ENCODE peak calls at places on chromosomes 7 and 10, in eight cellular contexts. C is BJ, K is DND-41, R is heart left ventricle, T is ovary, P is endothelial cell of umbilical vein, X is uterus, A is upper lobe of right lung. G is an unnamed sample. For H3K27me3, the result is how much of the 10 kb centered on the place peaks cover.

GRCh38 chr7:18503068-18503859 is 7.7 kb downstream of the HDAC9 start:
- DNase-seq in C (no peak), K (no peak), R (no peak), T (no peak), P (peak), X (no peak), A (no peak), G (no peak)

GRCh38 chr7:43700059-43700501 is 29.2 kb downstream of the COA1 start:
- DNase-seq in C (no peak), K (no peak), R (no peak), T (no peak), P (peak), X (no peak), A (no peak), G (no peak)

GRCh38 chr7:98203261-98203963 is 7.8 kb upstream of the BHLHA15 start:
- DNase-seq in C (no peak), K (no peak), R (no peak), T (no peak), P (no peak), X (no peak), A (peak), G (no peak)

GRCh38 chr10:50625663-50626062 is 1.9 kb upstream of the SGMS1 start:
- DNase-seq in C (no peak), K (no peak), R (no peak), T (no peak), P (no peak), X (no peak), A (no peak), G (no peak)

GRCh38 chr7:73789051-73789450 is 19.0 kb upstream of the CLDN3 start:
- DNase-seq in C (no peak), K (no peak), R (no peak), T (no peak), P (no peak), X (no peak), A (no peak), G (no peak)

GRCh38 chr10:4199196-4199595 is 414.2 kb upstream of the KLF6 start:
- DNase-seq in C (no peak), K (no peak), R (no peak), T (no peak), P (no peak), X (no peak), A (no peak), G (no peak)

GRCh38 chr10:127740596-127740995 is 3.6 kb downstream of the FOXI2 start:
- DNase-seq in C (no peak), K (no peak), R (no peak), T (no peak), P (no peak), X (no peak), A (no peak), G (no peak)

GRCh38 chr7:30238721-30239441 is 45.5 kb upstream of the ZNRF2 start:
- DNase-seq in C (no peak), K (no peak), R (peak), T (no peak), P (peak), X (no peak), A (peak), G (peak)

GRCh38 chr7:19011212-19011611 is 106.2 kb downstream of the TWIST1 start:
- DNase-seq in C (no peak), K (no peak), R (no peak), T (no peak), P (no peak), X (no peak), A (no peak), G (no peak)

GRCh38 chr10:118948784-118949183 is 80.7 kb upstream of the NANOS1 start:
- DNase-seq in C (no peak), K (no peak), R (peak), T (no peak), P (no peak), X (no peak), A (no peak), G (no peak)

GRCh38 chr10:15725603-15726002 is 5.9 kb upstream of the ITGA8 start:
- DNase-seq in C (no peak), K (no peak), R (no peak), T (no peak), P (peak), X (peak), A (no peak), G (peak)

GRCh38 chr10:117936136-117936535 is 110.6 kb downstream of the RAB11FIP2 start:
- DNase-seq in C (peak), K (no peak), R (peak), T (no peak), P (no peak), X (peak), A (peak), G (no peak)

GRCh38 chr7:2299131-2299829 is 15.0 kb downstream of the SNX8 start:
- DNase-seq in C (peak), K (no peak), R (no peak), T (no peak), P (peak), X (peak), A (peak), G (no peak)

GRCh38 chr10:23316406-23316805 is 28.2 kb downstream of the C10orf67 start:
- DNase-seq in C (no peak), K (no peak), R (no peak), T (no peak), P (no peak), X (no peak), A (no peak), G (no peak)

GRCh38 chr10:123636598-123637325 is 29.4 kb upstream of the GPR26 start:
- DNase-seq in C (no peak), K (no peak), R (no peak), T (no peak), P (no peak), X (no peak), A (no peak), G (no peak)

GRCh38 chr7:45874408-45875131 is 1.7 kb upstream of the CCDC201 start:
- DNase-seq in C (peak), K (no peak), R (no peak), T (no peak), P (peak), X (no peak), A (no peak), G (no peak)

GRCh38 chr7:38907066-38907465 is 1.9 kb downstream of the VPS41 start:
- DNase-seq in C (no peak), K (no peak), R (no peak), T (no peak), P (no peak), X (no peak), A (no peak), G (no peak)

GRCh38 chr10:113754768-113755167 is 3.3 kb downstream of the PLEKHS1 start:
- DNase-seq in C (no peak), K (no peak), R (no peak), T (no peak), P (no peak), X (no peak), A (no peak), G (no peak)

GRCh38 chr10:22635650-22636049 is 78.7 kb downstream of the PIP4K2A start:
- DNase-seq in C (no peak), K (no peak), R (no peak), T (no peak), P (no peak), X (no peak), A (no peak), G (no peak)

GRCh38 chr7:76260171-76260703 is 42.2 kb upstream of the HSPB1 start:
- DNase-seq in C (no peak), K (peak), R (no peak), T (peak), P (no peak), X (no peak), A (no peak), G (no peak)

GRCh38 chr7:76261935-76262334 is 40.5 kb upstream of the HSPB1 start:
- DNase-seq in C (no peak), K (no peak), R (no peak), T (no peak), P (no peak), X (no peak), A (no peak), G (no peak)

GRCh38 chr7:76257973-76258372 is 44.5 kb upstream of the HSPB1 start:
- DNase-seq in C (no peak), K (no peak), R (no peak), T (no peak), P (no peak), X (no peak), A (no peak), G (no peak)

GRCh38 chr7:76261329-76261728 is 41.1 kb upstream of the HSPB1 start:
- DNase-seq in C (no peak), K (no peak), R (no peak), T (no peak), P (no peak), X (no peak), A (no peak), G (no peak)

DNA sequence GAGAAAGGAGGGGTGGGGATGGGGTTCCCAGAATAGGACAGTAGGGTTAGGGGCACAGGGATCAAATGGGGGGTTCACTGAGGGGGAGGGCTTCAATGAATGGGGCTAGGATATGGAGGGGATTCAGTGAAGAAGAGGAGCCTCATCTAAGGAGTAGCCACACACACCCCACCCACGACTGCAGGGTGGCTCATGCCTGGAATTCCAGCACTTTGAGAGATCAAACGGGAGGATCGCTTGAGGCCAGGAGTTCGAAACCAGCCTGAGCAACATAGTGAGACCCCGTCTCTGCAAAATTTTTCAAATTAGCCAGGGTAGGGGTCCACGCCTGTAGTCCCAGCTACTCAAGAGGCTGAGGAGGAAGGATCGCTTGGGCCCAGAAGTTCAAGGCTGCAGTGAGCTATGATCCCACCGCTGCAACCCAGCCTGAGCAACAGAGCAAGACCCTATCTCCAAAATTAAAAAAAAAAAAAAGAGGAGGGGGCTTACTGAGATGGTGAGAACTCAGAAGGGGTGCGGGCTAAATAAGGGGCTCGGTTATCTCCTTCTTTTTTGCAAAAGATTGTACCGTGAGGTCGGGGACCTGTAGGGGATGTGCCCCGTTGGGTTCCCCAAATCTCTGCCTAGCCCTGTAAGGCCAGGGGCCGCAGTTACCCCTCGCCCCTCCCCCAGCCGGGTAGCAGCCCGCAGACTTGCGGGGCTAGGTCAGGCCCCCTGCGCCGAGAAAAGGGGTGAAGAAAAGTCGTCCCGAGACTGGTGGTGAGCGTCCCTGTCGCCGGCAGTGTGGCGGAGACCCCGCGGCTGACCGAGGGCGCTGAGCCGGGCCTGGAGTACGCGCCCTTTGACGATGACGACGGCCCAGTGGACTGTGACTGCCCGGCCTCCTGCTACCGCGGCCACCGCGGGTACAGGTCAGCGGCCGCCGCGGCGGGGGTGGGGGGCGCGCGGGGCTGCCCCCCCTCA is 43.1 kb upstream of the HSPB1 start:
- DNase-seq in C (no peak), K (no peak), R (no peak), T (no peak), P (no peak), X (no peak), A (no peak), G (no peak)
- H3K4me3 ChIP-seq in C (no peak), K (no peak), R (peak), T (no peak), P (no peak), X (peak), A (peak), G (peak)

GRCh38 chr10:101772017-101772894 is 3.7 kb downstream of the FGF8 start:
- DNase-seq in C (no peak), K (no peak), R (no peak), T (no peak), P (no peak), X (no peak), A (no peak), G (no peak)
- H3K27me3 ChIP-seq in C (half or more), K (under half), R (half or more), T (under half), P (half or more), X (under half), A (half or more), G (half or more)

GRCh38 chr10:27153325-27153724 is 859 bp downstream of the YME1L1 start:
- DNase-seq in C (no peak), K (no peak), R (no peak), T (no peak), P (no peak), X (no peak), A (no peak), G (no peak)

GRCh38 chr10:27157150-27157549 is 2.0 kb downstream of the MASTL start:
- DNase-seq in C (no peak), K (no peak), R (no peak), T (no peak), P (peak), X (no peak), A (no peak), G (no peak)

GRCh38 chr10:27152687-27153086 is 1.5 kb downstream of the YME1L1 start:
- DNase-seq in C (no peak), K (no peak), R (no peak), T (no peak), P (no peak), X (no peak), A (no peak), G (no peak)

GRCh38 chr10:27153855-27154198 is 357 bp downstream of the YME1L1 start:
- DNase-seq in C (no peak), K (no peak), R (no peak), T (no peak), P (no peak), X (no peak), A (no peak), G (no peak)

DNA sequence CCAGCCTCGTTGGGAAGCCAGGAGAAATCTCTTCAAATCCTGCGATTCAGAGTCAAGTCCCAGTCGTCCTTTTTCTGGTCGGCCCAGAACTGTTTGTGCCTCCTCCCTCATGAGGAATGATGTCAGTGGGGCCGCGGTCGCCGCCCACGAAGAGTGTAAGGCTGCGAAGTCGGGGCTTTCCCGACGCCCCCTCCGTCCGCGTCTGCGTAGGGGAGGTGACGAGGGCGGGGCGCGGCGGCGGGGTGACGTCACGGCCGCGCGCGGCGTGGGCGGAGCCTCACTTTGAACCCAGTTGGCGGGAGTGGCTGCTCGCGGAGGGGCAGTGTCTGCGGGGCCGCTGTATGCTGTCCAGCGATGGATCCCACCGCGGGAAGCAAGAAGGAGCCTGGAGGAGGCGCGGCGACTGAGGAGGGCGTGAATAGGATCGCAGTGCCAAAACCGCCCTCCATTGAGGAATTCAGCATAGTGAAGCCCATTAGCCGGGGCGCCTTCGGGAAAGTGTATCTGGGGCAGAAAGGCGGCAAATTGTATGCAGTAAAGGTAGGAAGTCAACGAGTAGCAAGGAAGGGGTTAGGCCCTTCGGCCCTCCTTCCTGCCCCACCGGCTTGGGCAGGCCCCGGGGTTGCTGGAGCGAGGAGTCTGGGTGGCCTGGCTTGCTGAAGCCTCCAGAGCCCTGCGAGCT is at the start of gene MASTL:
- DNase-seq in C (peak), K (peak), R (peak), T (peak), P (peak), X (peak), A (peak), G (peak)
- TF ChIP-seq CTCF in C (no peak), K (no peak), R (no peak), T (no peak), P (no peak), X (no peak), A (no peak), G (no peak)

GRCh38 chr10:1715821-1716220 is 21.5 kb downstream of the ADARB2 start:
- DNase-seq in C (no peak), K (peak), R (no peak), T (no peak), P (no peak), X (no peak), A (no peak), G (peak)
- H3K4me3 ChIP-seq in C (no peak), K (no peak), R (no peak), T (no peak), P (no peak), X (no peak), A (no peak), G (no peak)

GRCh38 chr7:129780257-129781127 is 169.0 kb downstream of the NRF1 start:
- DNase-seq in C (no peak), K (no peak), R (no peak), T (no peak), P (no peak), X (no peak), A (peak), G (peak)

GRCh38 chr7:129779602-129780256 is 168.2 kb downstream of the NRF1 start:
- DNase-seq in C (no peak), K (no peak), R (no peak), T (peak), P (no peak), X (no peak), A (peak), G (no peak)

GRCh38 chr7:129777195-129777844 is 165.8 kb downstream of the NRF1 start:
- DNase-seq in C (no peak), K (no peak), R (no peak), T (no peak), P (no peak), X (no peak), A (no peak), G (no peak)

GRCh38 chr7:129777993-129778769 is 166.7 kb downstream of the NRF1 start:
- DNase-seq in C (no peak), K (no peak), R (no peak), T (no peak), P (no peak), X (no peak), A (no peak), G (no peak)

DNA sequence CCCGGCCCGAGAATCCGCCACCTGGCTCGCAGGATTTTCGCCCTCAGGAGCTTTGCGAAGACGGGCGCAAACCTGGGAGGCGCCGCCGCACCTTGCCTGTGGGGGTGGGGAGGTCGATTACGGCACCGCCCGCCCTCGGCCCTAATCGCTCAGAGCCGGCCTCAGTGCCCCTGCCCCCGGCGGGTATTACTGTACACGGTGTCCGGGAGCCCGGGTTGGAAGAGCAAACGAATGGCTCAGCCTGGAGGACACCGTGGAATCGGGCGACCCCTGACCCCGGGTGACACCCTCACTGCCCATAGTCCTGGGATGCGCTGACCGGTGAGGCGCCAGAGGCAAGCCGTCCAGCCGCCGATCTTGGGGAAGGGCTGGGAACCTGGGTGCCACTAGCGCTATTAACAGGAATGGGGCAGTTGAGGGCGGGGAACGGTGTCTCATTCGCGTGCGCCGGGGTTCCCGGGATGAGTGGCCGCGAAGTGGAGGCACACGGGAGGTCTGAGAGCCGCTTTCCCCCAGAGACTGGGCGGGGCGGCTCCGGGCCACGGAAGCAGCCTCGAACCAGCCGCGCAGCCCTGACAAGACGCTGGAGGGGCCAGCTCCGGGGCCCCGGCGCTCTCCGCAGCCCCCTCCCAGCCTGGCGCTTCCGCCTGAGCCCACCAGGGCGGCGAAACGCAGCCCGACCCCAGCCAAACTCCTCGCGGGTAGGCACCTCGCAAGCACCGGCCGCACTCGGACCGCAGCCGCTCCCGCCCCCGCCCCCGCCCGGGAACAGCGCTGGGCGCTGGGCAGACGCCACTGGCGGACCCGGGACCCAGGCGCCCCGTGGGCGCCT is 167.5 kb downstream of the NRF1 start:
- DNase-seq in C (no peak), K (no peak), R (no peak), T (no peak), P (no peak), X (no peak), A (no peak), G (no peak)
- H3K27me3 ChIP-seq in C (half or more), K (under half), R (half or more), T (under half), P (half or more), X (half or more), A (half or more), G (under half)

GRCh38 chr10:102752934-102753664 is 9.4 kb downstream of the WBP1L start:
- DNase-seq in C (no peak), K (peak), R (no peak), T (no peak), P (peak), X (peak), A (no peak), G (no peak)
- TF ChIP-seq CTCF in C (peak), K (peak), R (peak), T (peak), P (peak), X (peak), A (peak), G (peak)